ENCODE peak calls at places on chromosome 22, in seven cellular contexts. W is AG08395; N is GM23338; R is activated CD8-positive, alpha-beta T cell treated with anti-CD3 and anti-CD28 coated beads for 36 hours; P is left cardiac atrium; C is activated naive CD4-positive, alpha-beta T cell treated with Interleukin-2 at 50 U/mL for 16 hours; J is naive thymus-derived CD8-positive, alpha-beta T cell. X is an unnamed sample.

GRCh38 chr22:42963231-42963595 is 51.7 kb downstream of the PACSIN2 start:
- DNase-seq in W (no peak), R (no peak), P (no peak), C (no peak), N (no peak), J (no peak), X (no peak)

GRCh38 chr22:41351011-41351410 is 30.7 kb upstream of the TEF start:
- DNase-seq in J (no peak), R (no peak), P (no peak), W (no peak), C (no peak), N (no peak), X (no peak)

GRCh38 chr22:36332623-36333331 is 55.0 kb downstream of the MYH9 start:
- DNase-seq in J (peak), W (no peak), C (peak), P (no peak), R (peak), N (no peak), X (no peak)

GRCh38 chr22:46012182-46012880 is 35.4 kb upstream of the WNT7B start:
- DNase-seq in N (no peak), W (no peak), C (no peak), P (peak), J (no peak), R (no peak), X (no peak)

GRCh38 chr22:29524440-29525191 is 28.9 kb downstream of the THOC5 start:
- DNase-seq in R (peak), C (peak), P (peak), W (peak), J (peak), N (peak), X (no peak)

GRCh38 chr22:46043816-46044717 is 67.1 kb upstream of the WNT7B start:
- DNase-seq in R (no peak), W (no peak), C (no peak), N (peak), J (peak), P (peak), X (no peak)

GRCh38 chr22:27630754-27631153 is 170.8 kb downstream of the MN1 start:
- DNase-seq in P (no peak), J (no peak), R (no peak), N (peak), C (no peak), W (no peak), X (no peak)

GRCh38 chr22:26981111-26981510 is 323.7 kb downstream of the MIAT start:
- DNase-seq in P (no peak), W (no peak), J (no peak), N (no peak), R (no peak), C (no peak), X (no peak)

GRCh38 chr22:45107671-45108070 is 56.1 kb upstream of the NUP50 start:
- DNase-seq in W (no peak), R (no peak), N (no peak), P (no peak), J (no peak), C (no peak), X (no peak)

GRCh38 chr22:50257451-50258360 is 3.8 kb downstream of the MAPK12 start:
- DNase-seq in R (no peak), J (no peak), C (no peak), W (no peak), P (no peak), N (no peak), X (no peak)

GRCh38 chr22:23383491-23384450 is 196.3 kb downstream of the IGLL1 start:
- DNase-seq in J (no peak), C (no peak), N (peak), W (no peak), P (no peak), R (no peak), X (no peak)

GRCh38 chr22:42931421-42932196 is 74.5 kb upstream of the ARFGAP3 start:
- DNase-seq in J (no peak), C (no peak), W (peak), N (no peak), R (no peak), P (no peak), X (no peak)

GRCh38 chr22:29136715-29137700 is 64.2 kb downstream of the KREMEN1 start:
- DNase-seq in N (no peak), R (no peak), W (no peak), J (no peak), P (peak), C (no peak), X (no peak)

GRCh38 chr22:40236131-40236665 is 58.5 kb downstream of the TNRC6B start:
- DNase-seq in C (no peak), J (no peak), P (no peak), R (no peak), W (no peak), N (no peak), X (no peak)

GRCh38 chr22:47027766-47028165 is 265.3 kb downstream of the TBC1D22A start:
- DNase-seq in N (peak), P (no peak), J (no peak), W (no peak), C (no peak), R (no peak), X (no peak)

GRCh38 chr22:38540731-38541130 is 29.3 kb downstream of the DMC1 start:
- DNase-seq in R (no peak), N (no peak), P (no peak), W (no peak), J (no peak), C (no peak), X (no peak)

GRCh38 chr22:37636949-37637273 is 2.6 kb upstream of the SH3BP1 start:
- DNase-seq in W (peak), J (no peak), C (no peak), R (no peak), P (no peak), N (no peak), X (no peak)

GRCh38 chr22:46933526-46933925 is 171.1 kb downstream of the TBC1D22A start:
- DNase-seq in W (no peak), P (no peak), J (no peak), C (no peak), R (no peak), N (no peak), X (no peak)